ENCODE peak calls at places on chromosomes 5 and 9, in nine cellular contexts. Z is GM23248, P is mesendoderm, R is astrocyte, C is H9, W is body of pancreas, V is Karpas-422, G is HL-60, H is left lung. A is an unnamed sample. For H3K27me3, the result is how much of the 10 kb centered on the place peaks cover.

GRCh38 chr5:3220638-3221288 is 374.9 kb upstream of the IRX1 start:
- DNase-seq in Z (no peak), P (no peak), R (no peak), C (no peak), W (no peak), V (no peak), G (no peak), H (peak), A (no peak)

GRCh38 chr9:27447036-27447700 is 76.9 kb upstream of the IFNK start:
- DNase-seq in Z (no peak), P (peak), R (no peak), C (no peak), W (no peak), V (peak), G (no peak), H (no peak), A (no peak)

GRCh38 chr5:62007457-62007856 is 298.5 kb upstream of the KIF2A start:
- DNase-seq in Z (no peak), P (no peak), R (no peak), C (no peak), W (no peak), V (no peak), G (no peak), H (no peak), A (no peak)

GRCh38 chr5:18968966-18969365 is 1019.0 kb downstream of the CDH18 start:
- DNase-seq in Z (no peak), P (no peak), R (no peak), C (no peak), W (no peak), V (no peak), G (no peak), H (no peak), A (no peak)

GRCh38 chr9:108053555-108054061 is 564.0 kb upstream of the KLF4 start:
- DNase-seq in Z (peak), P (peak), R (peak), C (no peak), W (peak), V (no peak), G (no peak), H (no peak), A (peak)

GRCh38 chr5:60826653-60827052 is 17.4 kb downstream of the ELOVL7 start:
- DNase-seq in Z (no peak), P (no peak), R (no peak), C (no peak), W (no peak), V (no peak), G (no peak), H (no peak), A (no peak)

GRCh38 chr9:81559741-81560140 is 129.6 kb downstream of the TLE1 start:
- DNase-seq in Z (peak), P (peak), R (peak), C (no peak), W (no peak), V (no peak), G (no peak), H (no peak), A (peak)

GRCh38 chr9:121734465-121734864 is 83.0 kb downstream of the DAB2IP start:
- DNase-seq in Z (peak), P (no peak), R (no peak), C (no peak), W (no peak), V (no peak), G (no peak), H (no peak), A (peak)

GRCh38 chr9:93156475-93157008 is 22.5 kb upstream of the NINJ1 start:
- DNase-seq in Z (no peak), P (no peak), R (no peak), C (no peak), W (no peak), V (no peak), G (no peak), H (no peak), A (no peak)

DNA sequence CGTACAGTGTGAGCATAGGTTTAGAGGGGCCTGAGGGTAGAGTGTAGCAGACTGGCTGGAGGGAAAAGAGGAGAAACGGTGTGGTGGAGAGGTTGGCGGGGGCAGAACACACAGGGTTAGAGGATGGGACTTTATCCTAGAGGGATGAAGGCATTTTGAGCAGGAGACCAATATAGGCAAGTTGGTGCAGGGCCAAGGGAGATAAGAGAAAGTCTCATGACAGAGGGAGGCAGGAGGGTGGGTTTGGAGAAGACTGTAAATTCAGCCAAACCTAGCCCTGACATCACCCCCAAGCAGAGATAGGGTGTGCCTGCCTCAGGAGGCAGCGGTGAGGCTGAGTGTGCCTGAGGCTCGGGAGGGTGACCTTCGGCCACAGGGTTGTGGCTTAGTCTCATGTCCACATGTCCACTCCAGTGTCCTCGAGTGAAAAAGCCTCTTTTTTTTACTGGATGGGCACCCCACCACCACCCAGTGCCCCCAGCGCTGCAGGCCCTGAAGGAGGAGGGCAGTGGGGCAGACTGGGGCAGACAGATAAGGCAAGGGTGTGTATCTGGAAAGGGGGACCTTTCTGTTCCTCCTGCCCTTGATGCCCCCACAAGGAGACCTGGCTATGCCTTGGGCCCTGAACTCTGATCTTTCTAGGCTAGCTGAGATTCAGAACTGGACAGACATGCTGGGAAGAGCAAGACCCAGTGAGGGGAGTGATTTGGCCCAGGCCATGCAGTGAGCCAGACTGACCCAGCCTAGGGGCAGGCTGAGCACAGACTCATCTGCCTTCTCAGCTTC is 108.7 kb downstream of the RGS3 start:
- DNase-seq in Z (no peak), P (no peak), R (no peak), C (no peak), W (peak), V (no peak), G (no peak), H (no peak), A (no peak)
- H3K27me3 ChIP-seq in Z (under half), P (under half), R (under half), C (under half), W (under half), V (under half), G (under half), H (under half), A (under half)

GRCh38 chr5:90562331-90562730 is 3.7 kb downstream of the ADGRV1 start:
- DNase-seq in Z (no peak), P (no peak), R (no peak), C (no peak), W (no peak), V (no peak), G (no peak), H (peak), A (no peak)

GRCh38 chr5:90558344-90559192 is at the start of gene ADGRV1:
- DNase-seq in Z (peak), P (peak), R (peak), C (peak), W (peak), V (peak), G (no peak), H (peak), A (peak)

GRCh38 chr5:90561766-90562165 is 3.2 kb downstream of the ADGRV1 start:
- DNase-seq in Z (no peak), P (no peak), R (no peak), C (no peak), W (no peak), V (no peak), G (no peak), H (no peak), A (no peak)

GRCh38 chr5:90563161-90563560 is 4.6 kb downstream of the ADGRV1 start:
- DNase-seq in Z (no peak), P (no peak), R (no peak), C (no peak), W (no peak), V (no peak), G (no peak), H (no peak), A (no peak)

DNA sequence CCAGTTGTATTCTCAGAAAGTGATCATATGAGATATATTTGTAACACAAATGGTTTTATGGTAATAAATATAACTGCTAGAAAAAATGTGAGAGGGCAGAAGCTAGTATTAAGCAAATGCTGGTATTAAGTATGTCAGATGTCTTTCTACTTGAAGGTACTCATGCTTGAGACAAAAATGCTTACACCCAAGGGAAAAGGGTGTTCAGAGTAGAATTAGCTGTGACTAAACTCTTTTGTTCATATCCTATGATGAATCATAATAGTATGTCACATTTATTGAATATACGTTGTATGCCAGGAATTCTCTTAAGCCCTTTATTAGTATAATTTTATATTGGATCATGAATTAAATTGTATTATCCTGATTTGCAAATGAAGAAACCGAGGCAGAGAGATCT is 2.2 kb downstream of the ADGRV1 start:
- DNase-seq in Z (no peak), P (no peak), R (no peak), C (no peak), W (no peak), V (no peak), G (no peak), H (no peak), A (no peak)
- H3K27me3 ChIP-seq in Z (under half), P (under half), R (under half), C (under half), W (under half), V (under half), G (under half), H (half or more), A (under half)

GRCh38 chr9:23829580-23830458 is 3.8 kb upstream of the ELAVL2 start:
- DNase-seq in Z (peak), P (peak), R (no peak), C (peak), W (no peak), V (no peak), G (no peak), H (no peak), A (peak)
- H3K27me3 ChIP-seq in Z (under half), P (under half), R (under half), C (under half), W (under half), V (under half), G (under half), H (half or more), A (under half)

GRCh38 chr5:139976703-139977102 is 66.4 kb downstream of the NRG2 start:
- DNase-seq in Z (no peak), P (no peak), R (no peak), C (no peak), W (no peak), V (no peak), G (no peak), H (no peak), A (no peak)

GRCh38 chr5:139975306-139975705 is 67.8 kb downstream of the NRG2 start:
- DNase-seq in Z (no peak), P (no peak), R (no peak), C (no peak), W (peak), V (no peak), G (no peak), H (no peak), A (no peak)

GRCh38 chr5:139974661-139975060 is 68.4 kb downstream of the NRG2 start:
- DNase-seq in Z (no peak), P (peak), R (no peak), C (peak), W (no peak), V (peak), G (no peak), H (no peak), A (no peak)

GRCh38 chr5:139979518-139979917 is 63.6 kb downstream of the NRG2 start:
- DNase-seq in Z (no peak), P (no peak), R (no peak), C (no peak), W (no peak), V (no peak), G (no peak), H (no peak), A (no peak)

DNA sequence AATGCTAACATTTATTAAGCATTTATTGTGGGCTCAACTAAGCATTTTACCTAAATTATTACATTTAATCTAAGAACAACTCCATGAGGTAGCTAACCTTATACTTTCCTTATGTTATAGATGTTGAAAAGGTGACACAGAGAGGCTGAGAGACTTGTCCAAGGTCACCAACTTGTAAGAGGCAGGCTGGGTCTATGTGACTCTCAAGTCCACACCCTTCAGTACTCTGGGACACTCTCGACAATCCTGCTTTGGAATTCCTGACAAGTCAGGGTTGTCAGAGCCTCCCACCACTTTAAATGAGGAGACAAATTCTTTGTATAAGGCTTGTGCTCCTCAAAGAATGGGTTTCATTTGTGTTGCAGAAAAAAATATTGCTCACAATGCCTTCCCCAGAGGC is 67.2 kb downstream of the NRG2 start:
- DNase-seq in Z (no peak), P (peak), R (no peak), C (no peak), W (no peak), V (no peak), G (no peak), H (no peak), A (no peak)
- H3K27me3 ChIP-seq in Z (under half), P (under half), R (under half), C (under half), W (under half), V (under half), G (under half), H (under half), A (under half)

A was measured in IMR-90.